ENCODE peak calls at places on chromosome 5, in nine cellular contexts. W is Right ventricle myocardium superior; P is frontal cortex; X is head of caudate nucleus; D is activated CD4-positive, CD25-positive, alpha-beta regulatory T cell; I is AML-193; Q is choroid plexus epithelial cell; L is NCI-H1436; A is NCI-H748 treated with DMSO at 0.1 percent for 48 hours. U is an unnamed sample.
A peak's percentile ranks its signal among the peaks of the same experiment; 100 is the strongest.

GRCh38 chr5:16492398-16493175 is 27.0 kb upstream of the ZNF622 start:
- DNase-seq in W (peak; percentile 61), P (no peak), X (no peak), D (no peak), I (no peak), Q (peak; percentile 97), L (no peak), A (peak; percentile 37), U (peak; percentile 13)

GRCh38 chr5:135215617-135215995 is 181.6 kb upstream of the PITX1 start:
- DNase-seq in W (no peak), P (no peak), X (no peak), D (no peak), I (no peak), Q (no peak), L (no peak), A (no peak), U (no peak)

GRCh38 chr5:165079389-165079788 is 1574.0 kb downstream of the MAT2B start:
- DNase-seq in W (no peak), P (no peak), X (no peak), D (no peak), I (no peak), Q (no peak), L (no peak), A (no peak), U (no peak)

GRCh38 chr5:102807878-102808502 is 52.9 kb downstream of the PAM start:
- DNase-seq in W (no peak), P (no peak), X (no peak), D (no peak), I (no peak), Q (peak; percentile 59), L (peak; percentile 94), A (peak; percentile 98), U (peak; percentile 37)

GRCh38 chr5:6859001-6859400 is 145.8 kb downstream of the TENT4A start:
- DNase-seq in W (no peak), P (no peak), X (no peak), D (no peak), I (no peak), Q (no peak), L (no peak), A (no peak), U (no peak)

GRCh38 chr5:139167952-139168720 is 30.0 kb downstream of the SIL1 start:
- DNase-seq in W (no peak), P (no peak), X (no peak), D (no peak), I (no peak), Q (no peak), L (no peak), A (no peak), U (no peak)

GRCh38 chr5:151202381-151203139 is 21.3 kb downstream of the CCDC69 start:
- DNase-seq in W (no peak), P (no peak), X (no peak), D (no peak), I (no peak), Q (peak; percentile 73), L (no peak), A (no peak), U (no peak)

GRCh38 chr5:53890490-53890889 is 330.1 kb downstream of the NDUFS4 start:
- DNase-seq in W (no peak), P (no peak), X (no peak), D (no peak), I (no peak), Q (no peak), L (no peak), A (no peak), U (no peak)

GRCh38 chr5:61551637-61552313 is 219.7 kb downstream of the ZSWIM6 start:
- DNase-seq in W (no peak), P (no peak), X (no peak), D (no peak), I (no peak), Q (no peak), L (no peak), A (no peak), U (no peak)

GRCh38 chr5:177479774-177480173 is 6.3 kb upstream of the DBN1 start:
- DNase-seq in W (no peak), P (no peak), X (no peak), D (no peak), I (no peak), Q (peak; percentile 69), L (no peak), A (no peak), U (no peak)

GRCh38 chr5:72378636-72379289 is 58.6 kb downstream of the PTCD2 start:
- DNase-seq in W (peak; percentile 44), P (no peak), X (peak; percentile 35), D (no peak), I (no peak), Q (peak; percentile 93), L (peak; percentile 89), A (peak; percentile 10), U (peak; percentile 82)

GRCh38 chr5:81879936-81880335 is 91.9 kb upstream of the ATG10 start:
- DNase-seq in W (no peak), P (no peak), X (no peak), D (no peak), I (no peak), Q (no peak), L (no peak), A (no peak), U (no peak)

GRCh38 chr5:76942581-76942980 is 10.3 kb upstream of the CRHBP start:
- DNase-seq in W (no peak), P (no peak), X (no peak), D (no peak), I (no peak), Q (peak; percentile 12), L (no peak), A (no peak), U (peak; percentile 31)

GRCh38 chr5:90709323-90710148 is 150.9 kb downstream of the ADGRV1 start:
- DNase-seq in W (no peak), P (no peak), X (peak; percentile 31), D (no peak), I (peak; percentile 9), Q (peak; percentile 72), L (peak; percentile 26), A (peak; percentile 45), U (peak; percentile 13)

GRCh38 chr5:152405145-152405544 is at the start of gene NMUR2:
- DNase-seq in W (peak; percentile 39), P (no peak), X (no peak), D (no peak), I (no peak), Q (no peak), L (peak; percentile 71), A (peak; percentile 16), U (no peak)

GRCh38 chr5:77852514-77853352 is 76.6 kb upstream of the TBCA start:
- DNase-seq in W (peak; percentile 74), P (peak; percentile 72), X (peak; percentile 87), D (no peak), I (peak; percentile 19), Q (peak; percentile 79), L (no peak), A (no peak), U (no peak)

GRCh38 chr5:98796197-98796972 is 22.9 kb downstream of the RGMB start:
- DNase-seq in W (no peak), P (no peak), X (peak; percentile 63), D (peak; percentile 6), I (peak; percentile 19), Q (peak; percentile 77), L (peak; percentile 38), A (peak; percentile 33), U (peak; percentile 44)

GRCh38 chr5:68749076-68749475 is 344.7 kb upstream of the SLC30A5 start:
- DNase-seq in W (no peak), P (no peak), X (no peak), D (no peak), I (no peak), Q (no peak), L (no peak), A (no peak), U (no peak)

GRCh38 chr5:10677533-10677932 is 83.5 kb downstream of the DAP start:
- DNase-seq in W (no peak), P (no peak), X (no peak), D (no peak), I (no peak), Q (no peak), L (no peak), A (no peak), U (no peak)

GRCh38 chr5:68344447-68345111 is 129.0 kb downstream of the PIK3R1 start:
- DNase-seq in W (no peak), P (no peak), X (peak; percentile 55), D (no peak), I (peak; percentile 13), Q (peak; percentile 61), L (no peak), A (no peak), U (no peak)

GRCh38 chr5:39513236-39513635 is 88.5 kb upstream of the DAB2 start:
- DNase-seq in W (no peak), P (no peak), X (no peak), D (no peak), I (no peak), Q (no peak), L (no peak), A (no peak), U (no peak)

GRCh38 chr5:175460126-175460525 is 16.1 kb upstream of the DRD1 start:
- DNase-seq in W (no peak), P (no peak), X (no peak), D (no peak), I (no peak), Q (peak; percentile 43), L (no peak), A (peak; percentile 21), U (no peak)

GRCh38 chr5:111548992-111549649 is 36.8 kb upstream of the STARD4 start:
- DNase-seq in W (no peak), P (no peak), X (no peak), D (no peak), I (no peak), Q (no peak), L (peak; percentile 62), A (no peak), U (no peak)

GRCh38 chr5:16934123-16934522 is 2.0 kb downstream of the MYO10 start:
- DNase-seq in W (peak; percentile 58), P (peak; percentile 35), X (peak; percentile 41), D (no peak), I (no peak), Q (peak; percentile 90), L (no peak), A (peak; percentile 86), U (peak; percentile 59)

GRCh38 chr5:100827481-100827889 is 75.6 kb downstream of the ST8SIA4 start:
- DNase-seq in W (no peak), P (no peak), X (no peak), D (no peak), I (no peak), Q (peak; percentile 4), L (peak; percentile 36), A (peak; percentile 92), U (no peak)

GRCh38 chr5:146541956-146542849 is 26.2 kb upstream of the GPR151 start:
- DNase-seq in W (peak; percentile 77), P (no peak), X (peak; percentile 85), D (peak; percentile 51), I (peak; percentile 24), Q (peak; percentile 80), L (peak; percentile 59), A (peak; percentile 54), U (peak; percentile 28)